ENCODE peak calls at places on chromosomes 4 and X, in six cellular contexts. B is cardiac muscle cell, E is upper lobe of right lung, G is ovary, K is HCT116, A is hepatocyte. Z is an unnamed sample.
A peak's percentile ranks its signal among the peaks of the same experiment; 100 is the strongest.

GRCh38 chr4:165378398-165378762 is 428 bp upstream of the CPE start:
- DNase-seq in B (no peak), E (no peak), G (no peak), K (no peak), A (no peak), Z (no peak)

GRCh38 chrX:50874878-50875277 is 35.7 kb upstream of the BMP15 start:
- DNase-seq in B (no peak), E (no peak), G (no peak), K (no peak), A (no peak), Z (no peak)

GRCh38 chr4:109183851-109184345 is 118.6 kb downstream of the COL25A1 start:
- DNase-seq in B (no peak), E (no peak), G (no peak), K (no peak), A (no peak), Z (no peak)

GRCh38 chr4:35461931-35462659 is 782.2 kb downstream of the ARAP2 start:
- DNase-seq in B (no peak), E (peak; percentile 21), G (no peak), K (no peak), A (no peak), Z (no peak)

GRCh38 chrX:21056636-21057035 is 317.6 kb upstream of the CNKSR2 start:
- DNase-seq in B (no peak), E (no peak), G (no peak), K (no peak), A (no peak), Z (no peak)

GRCh38 chr4:87916636-87917035 is 58.9 kb upstream of the SPP1 start:
- DNase-seq in B (no peak), E (no peak), G (no peak), K (no peak), A (no peak), Z (no peak)

GRCh38 chr4:107824367-107825071 is at the start of gene SGMS2:
- DNase-seq in B (peak; percentile 66), E (peak; percentile 95), G (peak; percentile 78), K (peak; percentile 88), A (peak; percentile 95), Z (peak; percentile 73)

GRCh38 chrX:68754406-68754805 is 74.4 kb upstream of the EFNB1 start:
- DNase-seq in B (no peak), E (no peak), G (no peak), K (no peak), A (no peak), Z (no peak)

GRCh38 chrX:24113161-24113560 is 36.4 kb upstream of the ZFX start:
- DNase-seq in B (no peak), E (no peak), G (no peak), K (no peak), A (no peak), Z (peak; percentile 61)

DNA sequence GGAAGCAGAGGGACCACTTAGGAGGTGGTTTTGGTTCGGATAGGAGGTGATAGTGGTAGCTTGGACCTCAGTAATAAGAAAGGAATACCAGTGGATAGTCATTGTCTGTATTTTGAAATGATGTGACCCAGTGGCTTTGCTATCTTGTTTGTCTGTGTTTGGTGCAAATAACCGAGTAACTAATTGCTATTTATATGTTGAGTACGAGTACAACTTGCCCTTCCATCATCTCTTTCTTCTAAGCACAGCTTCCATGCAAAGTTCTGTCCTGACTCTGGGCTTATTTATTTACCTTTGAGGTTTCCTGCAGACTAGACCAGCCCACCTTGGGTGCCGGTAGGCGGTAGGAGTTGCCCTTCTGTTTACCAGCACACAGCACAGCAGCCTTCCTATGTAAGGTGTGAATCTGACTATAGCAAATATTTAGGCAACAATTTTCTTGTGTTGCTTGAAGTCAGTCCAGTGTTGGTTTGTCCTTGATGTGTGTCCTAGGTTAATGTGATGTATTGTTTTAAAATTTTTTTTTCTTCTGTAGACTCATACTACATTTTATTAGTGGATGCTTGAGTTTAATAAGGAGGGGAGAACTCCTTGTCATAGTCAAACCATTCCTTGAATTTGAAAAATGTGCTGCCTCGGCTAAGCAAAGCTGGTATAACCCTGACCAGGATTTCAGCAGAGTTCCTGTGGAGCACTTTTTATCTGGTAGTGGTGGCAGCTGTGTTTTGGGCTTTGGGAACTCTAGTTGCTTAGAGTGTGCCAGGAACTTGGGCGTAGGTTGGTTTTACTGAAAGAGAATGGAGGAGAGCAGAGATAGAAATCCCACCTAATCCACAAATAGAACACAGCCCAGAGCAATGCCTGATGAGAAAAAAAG is 21.9 kb downstream of the PTTG2 start:
- DNase-seq in B (no peak), E (no peak), G (no peak), K (no peak), A (no peak), Z (peak; percentile 17)
- H3K4me3 ChIP-seq in B (no peak overlapping the region), E (no peak overlapping the region), G (peak overlapping the region; percentile 5), K (no peak overlapping the region), A (no peak overlapping the region), Z (no peak overlapping the region)

DNA sequence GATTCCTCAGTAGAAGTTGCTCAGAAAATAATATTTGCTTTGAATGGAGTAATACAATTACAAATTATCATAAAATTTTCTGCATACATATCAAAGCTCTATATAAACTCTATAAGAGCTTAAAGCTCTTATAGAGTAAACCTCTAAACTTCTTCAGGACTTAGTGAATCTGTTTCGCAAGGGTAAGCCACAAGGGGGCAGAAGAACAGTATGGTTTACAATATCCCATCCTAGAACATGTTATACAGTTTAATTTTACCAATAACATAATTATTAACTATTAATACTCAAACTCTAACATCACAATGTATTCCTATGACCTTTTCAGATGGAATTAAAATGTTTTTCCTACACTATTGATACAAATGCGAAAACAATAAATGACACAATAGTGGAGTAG is 33.8 kb upstream of the SPANXN1 start:
- DNase-seq in B (peak; percentile 5), E (no peak), G (no peak), K (no peak), A (peak; percentile 22), Z (no peak)
- TF ChIP-seq CTCF in B (no peak), E (peak; percentile 17), G (no peak), K (no peak), A (peak; percentile 42), Z (peak; percentile 26)

DNA sequence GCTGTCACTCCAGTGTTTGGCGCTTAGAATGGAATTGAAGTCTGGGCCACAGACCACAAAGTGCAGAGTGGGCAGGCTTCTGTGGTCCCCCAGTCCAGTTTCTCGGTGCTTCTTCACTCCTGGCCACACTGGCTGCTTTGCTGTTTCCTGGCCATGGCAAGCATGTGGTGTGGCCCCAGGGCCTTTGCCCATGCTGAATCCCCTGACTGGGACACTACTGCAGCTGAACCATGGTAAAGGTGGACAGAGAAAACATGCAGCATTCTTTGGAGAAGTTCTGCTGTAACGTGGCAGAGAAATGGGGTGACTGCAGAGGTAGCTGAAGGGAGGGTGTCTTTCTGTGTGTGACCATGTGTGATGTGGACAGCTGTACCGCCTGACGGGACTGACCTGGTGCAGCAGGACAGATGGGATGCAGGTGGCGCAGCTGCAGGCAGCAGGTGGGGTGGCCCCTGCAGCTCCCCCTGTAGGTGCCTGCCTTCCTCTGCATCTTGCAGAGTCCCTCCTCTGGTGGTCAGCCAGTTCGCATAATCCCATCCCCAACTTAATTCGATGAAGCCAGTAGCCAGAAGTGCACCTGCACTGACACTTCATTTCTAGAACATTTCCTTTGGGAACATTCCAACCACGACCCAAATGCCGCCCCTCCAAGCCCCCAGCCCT is 13.2 kb upstream of the S100P start:
- DNase-seq in B (no peak), E (no peak), G (no peak), K (no peak), A (no peak), Z (no peak)
- H3K4me3 ChIP-seq in B (no peak overlapping the region), E (no peak overlapping the region), G (no peak overlapping the region), K (no peak overlapping the region), A (no peak overlapping the region), Z (no peak overlapping the region)

GRCh38 chr4:124854968-124855367 is 142.4 kb upstream of the ANKRD50 start:
- DNase-seq in B (no peak), E (no peak), G (no peak), K (no peak), A (no peak), Z (peak; percentile 32)
- TF ChIP-seq CTCF in B (no peak), E (no peak), G (no peak), K (no peak), A (no peak), Z (no peak)

GRCh38 chrX:129981752-129982299 is 609 bp upstream of the BCORL1 start:
- DNase-seq in B (no peak), E (peak; percentile 44), G (no peak), K (no peak), A (no peak), Z (no peak)

GRCh38 chrX:129982300-129983246 is at the start of gene BCORL1:
- DNase-seq in B (peak; percentile 91), E (peak; percentile 94), G (peak; percentile 91), K (peak; percentile 79), A (peak; percentile 93), Z (peak; percentile 77)

GRCh38 chrX:129980043-129980442 is 2.4 kb upstream of the BCORL1 start:
- DNase-seq in B (peak; percentile 27), E (peak; percentile 67), G (peak; percentile 58), K (no peak), A (peak; percentile 44), Z (no peak)

GRCh38 chrX:129980540-129981206 is 1.8 kb upstream of the BCORL1 start:
- DNase-seq in B (peak; percentile 73), E (peak; percentile 74), G (peak; percentile 68), K (no peak), A (peak; percentile 71), Z (no peak)

DNA sequence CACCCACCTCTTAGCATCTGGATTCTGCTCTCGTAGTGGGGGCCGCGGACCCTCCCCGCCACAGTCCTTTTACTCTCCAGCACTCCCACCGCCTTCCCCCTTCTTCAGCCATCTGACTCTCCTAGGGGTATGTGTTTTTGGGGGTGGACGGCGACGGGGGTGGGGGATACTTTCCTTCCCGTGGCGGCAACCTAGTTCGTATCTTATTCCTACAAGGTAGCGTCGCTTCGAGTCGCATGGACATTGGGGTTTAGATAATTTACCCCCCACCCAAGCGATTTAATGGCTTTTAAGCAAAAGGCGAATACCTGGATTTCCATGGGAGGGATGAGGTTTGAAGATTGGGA is 1.3 kb upstream of the BCORL1 start:
- DNase-seq in B (no peak), E (no peak), G (no peak), K (no peak), A (no peak), Z (no peak)
- H3K4me3 ChIP-seq in B (peak overlapping the region; percentile 39), E (no peak overlapping the region), G (peak overlapping the region; percentile 40), K (no peak overlapping the region), A (peak overlapping the region; percentile 42), Z (no peak overlapping the region)

GRCh38 chrX:153688900-153689590 is 1.3 kb downstream of the SLC6A8 start:
- DNase-seq in B (no peak), E (no peak), G (no peak), K (no peak), A (no peak), Z (no peak)

GRCh38 chrX:153688071-153688470 is 345 bp downstream of the SLC6A8 start:
- DNase-seq in B (no peak), E (no peak), G (no peak), K (no peak), A (no peak), Z (no peak)

GRCh38 chrX:153690466-153690865 is 2.7 kb downstream of the SLC6A8 start:
- DNase-seq in B (no peak), E (no peak), G (no peak), K (no peak), A (no peak), Z (no peak)

GRCh38 chrX:153688534-153688899 is 791 bp downstream of the SLC6A8 start:
- DNase-seq in B (no peak), E (no peak), G (no peak), K (no peak), A (no peak), Z (no peak)

GRCh38 chrX:153689654-153690465 is 2.1 kb downstream of the SLC6A8 start:
- DNase-seq in B (no peak), E (no peak), G (no peak), K (no peak), A (no peak), Z (no peak)
- TF ChIP-seq CTCF in B (no peak), E (no peak), G (no peak), K (no peak), A (no peak), Z (no peak)